ENCODE peak calls at places on chromosomes 3 and 15, in seven cellular contexts. U is astrocyte; K is AG04450; A is HCEC 1CT; H is fibroblast of gingiva; G is adrenal gland; T is T-helper 2 cell treated with Interferon-gamma antibody and Interleukin-4, amounts not matched to agents 5 μg/mL and 100 μg/mL, for 36 hours. X is an unnamed sample.

GRCh38 chr15:69540622-69541021 is 88.0 kb downstream of the RPLP1 start:
- DNase-seq in G (no peak), K (no peak), A (no peak), U (no peak), H (no peak), T (no peak), X (no peak)

GRCh38 chr3:184419171-184419570 is 39.3 kb downstream of the CHRD start:
- DNase-seq in G (no peak), H (no peak), T (no peak), A (no peak), U (no peak), K (no peak), X (no peak)

GRCh38 chr3:196502775-196503181 is 790 bp downstream of the RNF168 start:
- DNase-seq in U (peak), K (peak), A (peak), G (peak), T (peak), H (peak), X (peak)

GRCh38 chr15:55276324-55276723 is 13.3 kb downstream of the RAB27A start:
- DNase-seq in A (no peak), G (peak), U (no peak), H (no peak), K (no peak), T (no peak), X (no peak)

GRCh38 chr3:104279617-104280016 is 1087.1 kb upstream of the ALCAM start:
- DNase-seq in H (peak), G (no peak), A (peak), T (no peak), K (no peak), U (peak), X (peak)

GRCh38 chr3:131491775-131492174 is 11.0 kb downstream of the MRPL3 start:
- DNase-seq in K (no peak), T (no peak), G (no peak), A (peak), H (no peak), U (no peak), X (peak)

GRCh38 chr3:14651440-14652251 is at the start of gene CCDC174:
- DNase-seq in H (peak), T (peak), G (peak), U (peak), A (peak), K (peak), X (peak)

GRCh38 chr15:44034334-44034733 is 160.7 kb downstream of the FRMD5 start:
- DNase-seq in T (no peak), K (no peak), U (no peak), G (no peak), A (no peak), H (peak), X (peak)